ENCODE peak calls at places on chromosomes 11 and 22, in four cellular contexts. R is esophagus squamous epithelium, Y is transverse colon, V is coronary artery. X is an unnamed sample.

GRCh38 chr11:8698379-8698851 is 15.8 kb downstream of the RPL27A start:
- DNase-seq in R (no peak), Y (no peak), V (no peak), X (no peak)

GRCh38 chr22:48055827-48056226 is 1293.4 kb downstream of the TBC1D22A start:
- DNase-seq in R (no peak), Y (no peak), V (peak), X (no peak)

GRCh38 chr22:43186272-43187170 is at the start of gene TTLL12:
- DNase-seq in R (no peak), Y (peak), V (no peak), X (no peak)

GRCh38 chr22:17217179-17217578 is 2.1 kb downstream of the ADA2 start:
- DNase-seq in R (no peak), Y (no peak), V (no peak), X (no peak)

GRCh38 chr11:69213315-69213714 is 57.6 kb downstream of the SMIM38 start:
- DNase-seq in R (no peak), Y (no peak), V (peak), X (peak)

GRCh38 chr11:86089659-86090058 is 20.8 kb upstream of the PICALM start:
- DNase-seq in R (no peak), Y (no peak), V (no peak), X (no peak)

GRCh38 chr11:2790581-2790925 is 90.8 kb upstream of the KCNQ1OT1 start:
- DNase-seq in R (no peak), Y (peak), V (peak), X (no peak)

GRCh38 chr22:38504731-38505594 is 1.1 kb downstream of the DDX17 start:
- DNase-seq in R (no peak), Y (peak), V (no peak), X (peak)

GRCh38 chr11:77071671-77072605 is 5.2 kb downstream of the CAPN5 start:
- DNase-seq in R (no peak), Y (peak), V (peak), X (no peak)

GRCh38 chr11:96257972-96258951 is 84.7 kb downstream of the MAML2 start:
- DNase-seq in R (no peak), Y (no peak), V (no peak), X (no peak)

GRCh38 chr22:48456449-48456848 is 1371.2 kb downstream of the BRD1 start:
- DNase-seq in R (no peak), Y (no peak), V (no peak), X (no peak)

GRCh38 chr11:33687733-33688479 is 12.7 kb downstream of the C11orf91 start:
- DNase-seq in R (no peak), Y (no peak), V (no peak), X (peak)

GRCh38 chr22:50085211-50085999 is at the start of gene MLC1:
- DNase-seq in R (no peak), Y (no peak), V (no peak), X (no peak)

GRCh38 chr11:826836-827145 is 928 bp upstream of the CRACR2B start:
- DNase-seq in R (no peak), Y (no peak), V (no peak), X (no peak)

GRCh38 chr11:86688398-86689179 is 16.2 kb upstream of the ME3 start:
- DNase-seq in R (no peak), Y (no peak), V (no peak), X (peak)

DNA sequence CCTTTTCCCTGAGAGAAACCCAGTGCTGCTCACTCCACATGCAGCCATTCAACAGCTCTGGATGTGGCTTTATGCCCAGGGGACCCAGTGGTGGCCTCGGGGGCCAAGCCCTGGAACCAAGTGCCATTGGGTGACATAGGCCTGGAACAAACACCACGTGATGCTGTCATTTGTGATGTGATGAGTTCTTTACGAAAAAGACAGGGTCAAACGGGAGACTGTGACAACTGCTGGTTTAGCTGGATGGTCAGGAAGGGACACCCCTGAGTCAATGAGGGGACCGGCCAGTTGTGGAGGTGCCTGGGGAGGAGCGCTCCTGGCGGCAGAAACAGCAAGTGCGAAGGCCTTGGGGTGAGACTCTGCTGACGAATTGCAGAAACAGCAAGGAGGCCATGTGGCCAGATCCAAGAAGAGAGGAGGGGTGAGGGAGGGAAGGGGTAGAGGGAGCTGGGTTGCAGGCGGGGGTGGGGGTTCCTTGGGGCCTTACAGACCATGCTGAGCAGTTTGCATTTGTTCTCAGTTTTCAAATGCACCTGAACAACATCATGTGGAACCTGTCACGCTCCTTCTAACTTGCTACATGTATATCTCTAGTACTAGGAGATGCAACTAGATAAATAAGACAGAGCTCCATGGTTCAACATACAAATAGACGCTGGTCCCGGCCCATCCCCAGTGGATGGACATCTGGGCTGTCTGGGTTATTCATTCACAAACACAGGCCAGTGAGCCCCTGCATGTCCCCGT is 56.1 kb downstream of the IGLL5 start:
- DNase-seq in R (no peak), Y (peak), V (peak), X (no peak)
- TF ChIP-seq CTCF in R (no peak), Y (no peak), V (no peak), X (peak)

GRCh38 chr22:45842141-45842831 is 134.7 kb downstream of the WNT7B start:
- DNase-seq in R (no peak), Y (no peak), V (no peak), X (no peak)
- H3K4me3 ChIP-seq in R (no peak), Y (no peak), V (no peak), X (no peak)

GRCh38 chr11:44632466-44633123 is 67.1 kb downstream of the CD82 start:
- DNase-seq in R (no peak), Y (peak), V (peak), X (no peak)
- TF ChIP-seq CTCF in R (no peak), Y (peak), V (no peak), X (peak)

DNA sequence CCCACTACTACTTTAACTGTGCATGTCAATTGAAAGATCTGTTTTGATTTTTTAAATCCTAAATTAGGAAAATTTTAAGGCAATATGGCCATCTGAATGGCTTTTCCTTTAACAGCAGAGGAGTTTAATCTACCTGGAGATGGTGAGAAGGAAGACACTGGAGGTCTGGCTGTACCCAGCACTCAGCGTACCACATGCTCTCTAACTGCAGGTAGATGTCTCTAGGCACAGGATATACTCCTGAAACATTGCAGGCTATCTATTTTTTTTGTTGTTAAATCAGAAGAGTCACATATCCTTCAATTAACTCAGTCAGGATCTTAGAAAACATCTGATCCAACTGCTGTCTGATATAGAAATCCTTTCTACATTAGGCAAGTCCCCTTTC is 17.3 kb upstream of the CASTOR1 start:
- DNase-seq in R (no peak), Y (no peak), V (no peak), X (no peak)
- H3K4me3 ChIP-seq in R (no peak), Y (no peak), V (no peak), X (no peak)

GRCh38 chr11:34865261-34865660 is 50.9 kb downstream of the APIP start:
- DNase-seq in R (no peak), Y (no peak), V (no peak), X (no peak)

GRCh38 chr11:34866375-34866774 is 49.8 kb downstream of the APIP start:
- DNase-seq in R (no peak), Y (no peak), V (no peak), X (no peak)

GRCh38 chr11:34874202-34874601 is 42.0 kb downstream of the APIP start:
- DNase-seq in R (no peak), Y (no peak), V (no peak), X (no peak)

GRCh38 chr11:34870548-34871209 is 45.5 kb downstream of the APIP start:
- DNase-seq in R (no peak), Y (no peak), V (no peak), X (no peak)

GRCh38 chr11:34869425-34869824 is 46.8 kb downstream of the APIP start:
- DNase-seq in R (no peak), Y (no peak), V (no peak), X (no peak)
- TF ChIP-seq CTCF in R (no peak), Y (no peak), V (no peak), X (peak)

GRCh38 chr11:20739004-20739612 is 69.7 kb downstream of the NELL1 start:
- DNase-seq in R (no peak), Y (no peak), V (no peak), X (no peak)
- H3K4me3 ChIP-seq in R (no peak), Y (no peak), V (no peak), X (no peak)

GRCh38 chr22:27331526-27332281 is 469.9 kb downstream of the MN1 start:
- DNase-seq in R (no peak), Y (peak), V (peak), X (no peak)
- TF ChIP-seq CTCF in R (no peak), Y (no peak), V (peak), X (peak)

DNA sequence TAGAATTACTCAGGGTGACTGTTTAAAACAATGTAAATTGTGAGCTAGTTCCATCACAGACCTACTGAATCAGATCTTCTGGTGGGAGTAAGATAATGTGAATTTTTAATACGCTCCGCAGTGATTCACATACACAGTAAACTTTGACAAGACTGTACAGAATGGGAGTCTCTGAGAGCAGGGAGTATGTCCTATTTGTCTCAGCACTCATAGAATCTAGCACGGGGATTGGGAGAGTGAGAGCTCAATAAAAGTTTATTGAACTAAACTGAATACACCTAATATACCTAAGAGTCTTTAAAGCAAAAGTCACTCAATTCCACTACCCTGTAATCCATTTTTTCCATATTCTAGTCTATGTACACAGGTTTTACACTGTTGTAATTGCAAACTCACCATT is 11.2 kb upstream of the GAB2 start:
- DNase-seq in R (no peak), Y (no peak), V (no peak), X (no peak)
- H3K4me3 ChIP-seq in R (no peak), Y (no peak), V (no peak), X (no peak)